ENCODE peak calls at places on chromosomes 6 and 20, in nine cellular contexts. Q is posterior vena cava; T is NCI-H82; Y is Karpas-422; D is T-helper 1 cell; F is ovary; S is CD4-positive, alpha-beta T cell; P is iris pigment epithelial cell; J is nucleus accumbens. E is an unnamed sample.

GRCh38 chr20:57266251-57267157 is at the start of gene BMP7:
- DNase-seq in P (no peak), D (no peak), S (no peak), J (peak; percentile 71), Q (no peak), Y (no peak), T (peak; percentile 24), F (no peak), E (no peak)

GRCh38 chr20:11445891-11446290 is 471.8 kb upstream of the BTBD3 start:
- DNase-seq in P (peak; percentile 82), J (no peak), F (no peak), Q (no peak), S (no peak), D (no peak), T (no peak), Y (no peak), E (peak; percentile 57)

GRCh38 chr6:71420693-71421328 is 132.2 kb downstream of the OGFRL1 start:
- DNase-seq in D (no peak), Y (no peak), T (peak; percentile 87), P (peak; percentile 98), J (peak; percentile 98), S (no peak), Q (peak; percentile 98), F (peak; percentile 93), E (peak; percentile 96)

GRCh38 chr6:15387118-15387517 is 141.2 kb downstream of the JARID2 start:
- DNase-seq in Y (no peak), T (peak; percentile 50), F (no peak), D (no peak), P (peak; percentile 24), Q (no peak), J (no peak), S (no peak), E (peak; percentile 83)

GRCh38 chr6:17665132-17665531 is 41.6 kb downstream of the NUP153 start:
- DNase-seq in P (no peak), T (peak; percentile 15), Y (no peak), J (no peak), S (no peak), F (no peak), D (no peak), Q (no peak), E (no peak)

GRCh38 chr6:160030103-160030502 is 61.2 kb downstream of the IGF2R start:
- DNase-seq in J (peak; percentile 44), Y (no peak), F (peak; percentile 91), Q (peak; percentile 94), T (no peak), D (no peak), S (no peak), P (peak; percentile 97), E (peak; percentile 97)

GRCh38 chr6:73394577-73395354 is at the start of gene DDX43:
- DNase-seq in Q (peak; percentile 92), F (peak; percentile 67), D (peak; percentile 33), T (peak; percentile 80), J (peak; percentile 2), P (peak; percentile 72), S (no peak), Y (no peak), E (peak; percentile 67)

GRCh38 chr6:169141706-169142705 is 111.6 kb downstream of the THBS2 start:
- DNase-seq in J (peak; percentile 49), T (no peak), Y (no peak), S (no peak), D (no peak), P (no peak), F (no peak), Q (no peak), E (peak; percentile 45)

GRCh38 chr6:96235927-96236326 is 220.2 kb downstream of the FUT9 start:
- DNase-seq in D (no peak), P (peak; percentile 48), F (no peak), Q (no peak), Y (no peak), J (no peak), S (no peak), T (no peak), E (no peak)

GRCh38 chr20:47773381-47773786 is 11.9 kb downstream of the SULF2 start:
- DNase-seq in Y (no peak), S (no peak), P (no peak), F (no peak), J (no peak), Q (peak; percentile 85), D (no peak), T (peak; percentile 48), E (peak; percentile 74)

GRCh38 chr20:36210561-36210960 is 25.7 kb upstream of the AAR2 start:
- DNase-seq in T (peak; percentile 12), Q (no peak), Y (no peak), P (peak; percentile 3), S (no peak), D (no peak), F (no peak), J (no peak), E (peak; percentile 3)

GRCh38 chr6:68649669-68650068 is 14.6 kb downstream of the ADGRB3 start:
- DNase-seq in F (no peak), Q (no peak), J (no peak), Y (no peak), S (no peak), T (no peak), D (no peak), P (no peak), E (no peak)

GRCh38 chr6:156183678-156184077 is 593.5 kb upstream of the ARID1B start:
- DNase-seq in P (no peak), F (no peak), S (no peak), D (no peak), T (peak; percentile 29), J (no peak), Y (no peak), Q (no peak), E (no peak)

GRCh38 chr20:52923123-52923543 is 49.0 kb upstream of the TSHZ2 start:
- DNase-seq in Q (no peak), F (no peak), J (no peak), P (peak; percentile 81), T (no peak), Y (no peak), S (no peak), D (no peak), E (peak; percentile 100)

GRCh38 chr6:127299522-127300240 is 33.0 kb downstream of the RNF146 start:
- DNase-seq in J (no peak), P (peak; percentile 5), Y (no peak), T (no peak), Q (no peak), F (no peak), D (no peak), S (no peak), E (no peak)

GRCh38 chr6:37276916-37277509 is 19.1 kb upstream of the TMEM217 start:
- DNase-seq in P (no peak), T (no peak), Q (no peak), D (no peak), F (no peak), Y (no peak), J (no peak), S (no peak), E (no peak)

GRCh38 chr6:107418118-107418517 is 41.2 kb downstream of the PDSS2 start:
- DNase-seq in Q (no peak), Y (peak; percentile 75), F (no peak), D (no peak), S (no peak), T (peak; percentile 48), P (peak; percentile 40), J (no peak), E (no peak)